ENCODE peak calls at places on chromosomes 7 and 10, in four cellular contexts. C, U, W and Y are unnamed samples.

GRCh38 chr10:77245953-77246352 is 391.7 kb downstream of the KCNMA1 start:
- DNase-seq in C (peak; percentile 60), U (no peak), W (no peak), Y (peak; percentile 76)

GRCh38 chr10:128863411-128863810 is 603.6 kb upstream of the MGMT start:
- DNase-seq in C (no peak), W (no peak), U (no peak), Y (no peak)

GRCh38 chr10:132946311-132946710 is 3.9 kb upstream of the CFAP46 start:
- DNase-seq in U (no peak), C (no peak), W (no peak), Y (no peak)

GRCh38 chr10:17431871-17432311 is 22.5 kb downstream of the ST8SIA6 start:
- DNase-seq in W (no peak), U (no peak), C (peak; percentile 62), Y (peak; percentile 47)

GRCh38 chr10:77348082-77348481 is 289.5 kb downstream of the KCNMA1 start:
- DNase-seq in C (peak; percentile 47), W (no peak), U (no peak), Y (peak; percentile 24)

GRCh38 chr7:539731-540411 is 20.2 kb upstream of the PDGFA start:
- DNase-seq in C (peak; percentile 14), W (no peak), U (no peak), Y (no peak)

GRCh38 chr10:124717911-124718734 is 26.1 kb downstream of the FAM53B start:
- DNase-seq in C (no peak), W (no peak), U (no peak), Y (no peak)

GRCh38 chr10:46265981-46266505 is 20.8 kb upstream of the ANTXRL start:
- DNase-seq in C (no peak), U (no peak), W (no peak), Y (no peak)

GRCh38 chr10:79162861-79163662 is 94.3 kb downstream of the ZMIZ1 start:
- DNase-seq in C (peak; percentile 57), W (no peak), U (no peak), Y (peak; percentile 44)

GRCh38 chr10:5623081-5623748 is 43.2 kb downstream of the ASB13 start:
- DNase-seq in W (peak; percentile 46), C (peak; percentile 85), U (no peak), Y (peak; percentile 84)

GRCh38 chr7:6379881-6380280 is 67.9 kb downstream of the DAGLB start:
- DNase-seq in U (no peak), C (no peak), W (no peak), Y (peak; percentile 32)

GRCh38 chr7:37007731-37008130 is 283.4 kb upstream of the AOAH start:
- DNase-seq in C (no peak), W (no peak), U (no peak), Y (no peak)

GRCh38 chr7:23615331-23615730 is 18.1 kb downstream of the CCDC126 start:
- DNase-seq in U (no peak), W (no peak), C (peak; percentile 14), Y (peak; percentile 65)

GRCh38 chr7:8365499-8366110 is 67.8 kb upstream of the NXPH1 start:
- DNase-seq in C (peak; percentile 1), U (no peak), W (no peak), Y (no peak)

GRCh38 chr10:50431118-50431517 is 179.8 kb upstream of the ASAH2 start:
- DNase-seq in C (peak; percentile 85), W (no peak), U (no peak), Y (peak; percentile 79)

GRCh38 chr7:12475362-12476063 is 71.8 kb upstream of the VWDE start:
- DNase-seq in U (no peak), C (peak; percentile 63), W (no peak), Y (peak; percentile 90)

GRCh38 chr10:118712930-118713634 is 41.7 kb downstream of the CACUL1 start:
- DNase-seq in W (no peak), U (no peak), C (no peak), Y (no peak)
- TF ChIP-seq CTCF in W (peak; percentile 15), U (no peak), C (peak; percentile 22), Y (peak; percentile 38)

DNA sequence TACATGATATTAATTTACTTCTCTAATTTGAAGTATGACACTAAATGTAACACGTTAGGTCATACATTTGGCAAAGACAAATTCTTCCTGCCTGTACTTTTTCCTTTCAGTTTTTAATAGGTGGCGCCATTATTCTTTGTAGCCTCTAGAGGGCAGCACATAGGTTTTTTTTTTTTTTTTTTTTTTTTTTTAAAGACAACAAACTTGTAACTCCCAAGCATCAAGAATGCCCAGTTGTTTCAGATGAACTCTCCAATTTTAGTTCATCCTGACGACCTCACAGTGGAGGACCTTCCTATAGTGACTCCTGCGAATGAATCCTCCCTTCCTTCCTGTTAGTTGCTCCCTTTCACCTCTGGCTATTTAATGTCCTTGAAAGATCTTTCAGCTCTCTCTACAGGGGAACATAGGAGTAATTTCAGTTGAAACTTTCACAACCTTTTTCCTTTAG is 139.3 kb upstream of the HDAC9 start:
- DNase-seq in W (no peak), U (no peak), C (peak; percentile 75), Y (peak; percentile 53)
- H3K4me3 ChIP-seq in W (no peak overlapping the region), U (no peak overlapping the region), C (no peak overlapping the region), Y (no peak overlapping the region)

GRCh38 chr7:149669121-149669818 is 104.1 kb downstream of the ZNF467 start:
- DNase-seq in U (no peak), W (no peak), C (peak; percentile 65), Y (peak; percentile 53)
- TF ChIP-seq CTCF in U (no peak), W (peak; percentile 52), C (peak; percentile 50), Y (peak; percentile 49)

GRCh38 chr7:93926800-93927199 is 5.3 kb downstream of the GNG11 start:
- DNase-seq in W (no peak), U (no peak), C (no peak), Y (no peak)

GRCh38 chr7:93921190-93921585 is 347 bp upstream of the GNG11 start:
- DNase-seq in U (no peak), W (no peak), C (no peak), Y (no peak)

GRCh38 chr7:93921607-93922446 is at the start of gene GNG11:
- DNase-seq in C (peak; percentile 94), U (peak; percentile 8), W (no peak), Y (peak; percentile 86)

GRCh38 chr7:93923291-93923690 is 1.8 kb downstream of the GNG11 start:
- DNase-seq in W (no peak), U (no peak), C (peak; percentile 55), Y (peak; percentile 48)

DNA sequence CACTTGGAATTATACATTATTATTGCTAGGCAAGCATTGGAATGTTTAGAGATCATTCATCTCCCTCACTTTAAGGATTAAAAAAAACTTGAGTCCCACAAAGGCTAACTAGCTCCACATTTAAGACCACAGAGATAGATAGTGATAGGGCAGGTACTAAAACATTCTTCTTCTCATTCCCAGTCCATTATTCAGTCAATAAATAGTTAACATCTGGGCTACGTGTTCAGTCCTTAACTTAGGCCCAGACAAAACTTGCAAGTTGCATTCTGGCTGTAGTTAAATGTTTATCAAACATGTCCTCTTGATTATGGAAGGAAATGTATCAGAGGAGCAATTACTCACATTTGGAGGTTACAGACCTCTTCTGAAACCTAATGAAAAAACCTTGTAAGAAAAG is 2.4 kb downstream of the GNG11 start:
- DNase-seq in U (no peak), C (peak; percentile 33), W (no peak), Y (no peak)
- H3K4me3 ChIP-seq in U (peak overlapping the region; percentile 16), C (peak overlapping the region; percentile 80), W (peak overlapping the region; percentile 82), Y (peak overlapping the region; percentile 75)

DNA sequence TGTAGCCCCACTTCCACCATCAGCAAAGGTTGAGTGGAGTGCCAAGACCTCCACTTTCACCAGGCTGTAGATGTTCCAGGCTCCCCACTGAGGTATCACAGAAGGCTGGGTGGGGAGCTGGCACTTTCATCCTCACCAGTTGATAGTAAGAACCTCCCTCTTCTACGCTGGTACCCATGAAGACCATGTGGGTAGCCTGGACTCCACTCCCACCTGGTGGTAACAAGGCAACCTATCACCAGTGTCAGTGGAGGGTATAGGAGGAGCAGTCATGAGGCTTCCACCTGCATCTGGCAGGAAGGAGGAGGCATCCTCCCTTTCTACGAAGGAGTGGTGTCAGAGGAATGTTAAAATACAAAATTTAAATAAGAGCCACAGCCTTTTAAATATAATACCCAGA is 4.4 kb downstream of the SMIM30 start:
- DNase-seq in W (no peak), C (peak; percentile 14), U (no peak), Y (peak; percentile 38)
- TF ChIP-seq CTCF in W (no peak), C (no peak), U (no peak), Y (peak; percentile 41)

GRCh38 chr10:59227136-59227673 is 50.8 kb downstream of the PHYHIPL start:
- DNase-seq in C (no peak), U (no peak), W (no peak), Y (no peak)
- H3K4me3 ChIP-seq in C (no peak overlapping the region), U (no peak overlapping the region), W (no peak overlapping the region), Y (no peak overlapping the region)

GRCh38 chr7:80829527-80829926 is 89.3 kb downstream of the SEMA3C start:
- DNase-seq in C (peak; percentile 57), U (no peak), W (no peak), Y (peak; percentile 52)

GRCh38 chr7:80833289-80834104 is 85.4 kb downstream of the SEMA3C start:
- DNase-seq in U (no peak), W (no peak), C (peak; percentile 76), Y (peak; percentile 61)

GRCh38 chr7:80831996-80832395 is 86.9 kb downstream of the SEMA3C start:
- DNase-seq in W (no peak), C (peak; percentile 67), U (no peak), Y (no peak)

GRCh38 chr7:80830000-80830399 is 88.9 kb downstream of the SEMA3C start:
- DNase-seq in U (no peak), C (no peak), W (no peak), Y (no peak)

GRCh38 chr7:80830584-80831319 is 88.1 kb downstream of the SEMA3C start:
- DNase-seq in U (no peak), C (peak; percentile 55), W (no peak), Y (peak; percentile 80)
- TF ChIP-seq CTCF in U (no peak), C (no peak), W (no peak), Y (no peak)